ENCODE peak calls at places on chromosomes 12 and 14, in five cellular contexts. F is HepG2; D is esophagus muscularis mucosa; S is naive thymus-derived CD4-positive, alpha-beta T cell; H is adrenal gland. C is an unnamed sample.

GRCh38 chr12:93790472-93791152 is 113.4 kb downstream of the CRADD start:
- DNase-seq in F (no peak), D (no peak), S (no peak), H (no peak), C (no peak)

GRCh38 chr12:120468846-120469449 is 600 bp downstream of the SRSF9 start:
- DNase-seq in F (no peak), D (no peak), S (no peak), H (peak; percentile 39), C (peak; percentile 15)

GRCh38 chr12:71090971-71091370 is 66.8 kb downstream of the TSPAN8 start:
- DNase-seq in F (no peak), D (no peak), S (no peak), H (no peak), C (no peak)

GRCh38 chr12:102365365-102365764 is 115.0 kb downstream of the IGF1 start:
- DNase-seq in F (no peak), D (no peak), S (no peak), H (no peak), C (no peak)

GRCh38 chr12:23857201-23857600 is 92.3 kb downstream of the SOX5 start:
- DNase-seq in F (no peak), D (no peak), S (no peak), H (no peak), C (no peak)

GRCh38 chr14:20400965-20401593 is 12.2 kb downstream of the TEP1 start:
- DNase-seq in F (peak; percentile 54), D (no peak), S (no peak), H (no peak), C (no peak)

GRCh38 chr14:53879747-53880146 is 76.9 kb downstream of the BMP4 start:
- DNase-seq in F (no peak), D (no peak), S (no peak), H (no peak), C (no peak)

GRCh38 chr12:79935624-79936040 is 735 bp upstream of the PPP1R12A start:
- DNase-seq in F (peak; percentile 8), D (no peak), S (no peak), H (no peak), C (no peak)

GRCh38 chr14:35438910-35439713 is 34.6 kb upstream of the NFKBIA start:
- DNase-seq in F (peak; percentile 52), D (peak; percentile 53), S (no peak), H (no peak), C (no peak)

GRCh38 chr12:27824126-27824842 is 44.2 kb upstream of the MANSC4 start:
- DNase-seq in F (no peak), D (no peak), S (no peak), H (no peak), C (no peak)

GRCh38 chr12:71250186-71250585 is 92.4 kb upstream of the TSPAN8 start:
- DNase-seq in F (no peak), D (no peak), S (no peak), H (no peak), C (no peak)

GRCh38 chr12:75000120-75000519 is 209.5 kb downstream of the KCNC2 start:
- DNase-seq in F (no peak), D (no peak), S (no peak), H (no peak), C (no peak)

GRCh38 chr14:49970474-49971147 is 77.7 kb downstream of the ARF6 start:
- DNase-seq in F (no peak), D (no peak), S (no peak), H (no peak), C (no peak)

GRCh38 chr14:64217318-64217717 is 76.9 kb downstream of the ESR2 start:
- DNase-seq in F (no peak), D (no peak), S (no peak), H (no peak), C (no peak)

GRCh38 chr12:42887657-42888056 is 298.1 kb upstream of the PRICKLE1 start:
- DNase-seq in F (no peak), D (no peak), S (no peak), H (no peak), C (no peak)

GRCh38 chr12:87784350-87784749 is 244.9 kb downstream of the C12orf50 start:
- DNase-seq in F (no peak), D (no peak), S (no peak), H (no peak), C (no peak)

GRCh38 chr12:91215940-91216454 is 33.4 kb upstream of the DCN start:
- DNase-seq in F (no peak), D (no peak), S (no peak), H (no peak), C (no peak)

GRCh38 chr12:53749986-53750811 is 1.6 kb downstream of the CISTR start:
- DNase-seq in F (no peak), D (no peak), S (no peak), H (no peak), C (no peak)
- H3K4me3 ChIP-seq in F (no peak overlapping the region), D (peak overlapping the region; percentile 70), S (no peak overlapping the region), H (peak overlapping the region; percentile 5), C (no peak overlapping the region)

DNA sequence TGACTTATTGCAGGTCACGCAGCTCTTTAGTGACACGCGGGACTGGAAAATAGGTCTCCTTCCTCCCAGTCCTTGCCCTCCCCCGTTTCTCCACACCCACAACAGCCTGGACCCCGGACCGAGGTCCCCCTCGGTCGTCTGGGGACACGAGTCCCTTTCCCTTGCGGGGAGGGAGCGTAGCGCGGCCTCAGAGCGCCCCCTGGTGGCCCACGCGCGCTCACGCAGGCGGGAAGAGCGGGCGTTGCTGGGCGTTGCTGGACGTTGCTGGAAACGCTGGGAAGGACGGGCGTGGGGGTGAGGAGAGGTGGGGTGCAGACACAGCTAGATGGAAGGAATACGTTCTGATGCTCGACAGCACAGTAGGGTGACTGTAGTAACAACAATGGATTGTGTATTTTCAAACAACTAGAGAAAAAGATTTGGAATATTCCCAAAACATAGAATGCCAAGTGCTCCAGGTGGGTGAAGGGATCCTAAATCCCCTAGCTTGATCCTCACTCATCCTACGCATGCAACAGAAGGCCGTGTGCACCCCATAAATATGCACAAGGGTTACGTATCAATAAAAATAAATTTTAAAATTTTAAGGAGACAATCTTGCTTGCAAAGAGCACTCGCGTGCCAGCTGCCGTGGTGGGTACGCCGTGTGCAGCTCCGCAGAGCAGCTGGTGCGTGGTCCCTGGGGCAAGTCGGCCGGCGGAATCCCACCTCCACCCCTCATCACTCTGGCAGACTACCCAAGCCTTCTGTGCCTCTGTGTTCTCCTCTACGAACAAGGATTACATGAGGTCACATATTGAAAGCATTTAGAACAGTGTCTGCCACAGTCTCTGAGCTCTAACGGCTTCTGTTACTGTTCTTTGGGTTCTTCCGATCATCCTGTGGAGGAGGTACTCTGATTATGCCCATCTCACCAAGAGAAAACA is 87.4 kb downstream of the B4GALNT3 start:
- DNase-seq in F (peak; percentile 33), D (no peak), S (peak; percentile 41), H (peak; percentile 76), C (no peak)
- H3K36me3 ChIP-seq in F (no peaks in the 10 kb centered on the region), D (no peaks in the 10 kb centered on the region), S (no peaks in the 10 kb centered on the region), H (no peaks in the 10 kb centered on the region), C (no peaks in the 10 kb centered on the region)

DNA sequence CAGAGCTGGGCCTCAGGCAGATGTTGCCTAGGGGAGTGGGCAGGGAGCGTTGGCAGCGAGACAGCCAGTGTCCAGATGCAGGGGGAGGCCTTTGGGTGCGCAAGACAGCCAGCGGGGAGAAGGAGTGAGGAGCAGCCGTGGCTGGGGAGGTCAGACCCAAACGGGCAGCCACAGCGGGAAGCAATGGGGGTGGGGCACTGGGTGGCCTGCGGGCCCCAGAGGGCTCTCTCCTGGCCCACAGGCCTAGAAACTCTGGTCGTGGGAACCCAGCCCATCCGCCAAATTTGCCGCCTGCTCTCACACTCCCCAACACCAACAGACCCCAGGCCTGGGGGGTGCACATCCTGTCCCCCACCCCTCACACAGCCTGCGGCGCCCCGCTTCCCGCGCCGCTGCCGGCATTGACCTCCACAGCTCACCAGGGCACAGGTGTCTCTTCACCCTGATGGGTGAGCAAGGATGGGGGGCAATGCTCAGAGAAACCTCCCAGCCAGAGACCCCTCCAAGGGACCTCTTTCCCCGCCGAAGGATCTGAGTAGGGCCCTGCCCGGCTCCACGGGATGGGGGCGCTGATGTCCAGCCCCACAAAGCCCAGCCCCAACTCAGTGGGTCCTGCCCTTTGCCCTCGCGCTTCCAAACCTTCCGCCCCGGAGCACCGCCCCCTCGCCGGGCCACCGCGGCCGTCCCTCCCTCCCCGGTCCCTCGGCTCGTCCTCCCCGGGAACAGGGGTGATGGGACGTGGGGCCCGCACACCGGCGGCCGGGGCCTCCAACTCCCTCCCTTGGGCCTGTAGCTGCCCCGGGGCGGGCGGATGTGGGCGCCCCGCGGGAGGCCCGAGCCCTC is 781 bp downstream of the HDAC7 start:
- DNase-seq in F (peak; percentile 50), D (no peak), S (no peak), H (peak; percentile 72), C (no peak)
- H3K4me1 ChIP-seq in F (peaks cover 49% of the 10 kb centered on the region), D (peaks cover 81% of the 10 kb centered on the region), S (peaks cover 55% of the 10 kb centered on the region), H (peaks cover 66% of the 10 kb centered on the region), C (peaks cover 12% of the 10 kb centered on the region)

DNA sequence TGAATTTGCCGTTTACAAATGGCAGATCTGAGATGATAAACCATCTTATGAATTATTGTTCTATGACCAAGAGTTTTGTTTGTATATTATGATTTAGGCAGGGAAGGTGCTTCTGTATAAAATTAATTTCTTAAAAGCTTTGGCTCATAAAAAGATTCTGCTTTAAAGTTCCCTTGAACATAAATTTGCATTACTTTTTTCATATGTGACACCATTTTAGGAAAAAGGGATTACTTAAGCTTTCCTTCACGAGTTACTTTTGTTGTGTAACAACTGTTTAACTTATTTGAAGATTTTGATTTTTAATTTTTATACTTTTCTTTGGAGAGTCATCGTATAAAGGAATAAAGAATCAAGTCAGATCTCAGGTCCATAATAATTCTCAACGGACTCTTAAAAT is 3.3 kb downstream of the ETNK1 start:
- DNase-seq in F (no peak), D (no peak), S (no peak), H (no peak), C (no peak)
- H3K4me3 ChIP-seq in F (peak overlapping the region; percentile 69), D (peak overlapping the region; percentile 95), S (no peak overlapping the region), H (no peak overlapping the region), C (no peak overlapping the region)

C was measured in prostate gland.